ENCODE peak calls at places on chromosomes 3 and 15, in seven cellular contexts. K is ELR, I is NCI-H1092, D is dermis blood vessel endothelial cell, E is GOT3, V is omental fat pad, T is IMR-90. X is an unnamed sample.
A peak's percentile ranks its signal among the peaks of the same experiment; 100 is the strongest.

GRCh38 chr3:33577173-33577572 is 137.0 kb upstream of the UBP1 start:
- DNase-seq in I (no peak), V (no peak), T (no peak), E (no peak), K (no peak), D (no peak), X (no peak)

GRCh38 chr15:85475317-85475701 is 94.9 kb downstream of the AKAP13 start:
- DNase-seq in D (peak; percentile 87), V (no peak), K (no peak), E (no peak), T (no peak), I (no peak), X (no peak)

GRCh38 chr3:184566441-184567414 is 5.1 kb downstream of the EPHB3 start:
- DNase-seq in E (no peak), I (no peak), V (no peak), T (no peak), D (no peak), K (no peak), X (no peak)

GRCh38 chr3:66362541-66362941 is 138.3 kb downstream of the LRIG1 start:
- DNase-seq in I (no peak), E (no peak), V (no peak), K (peak; percentile 71), D (peak; percentile 10), T (peak; percentile 96), X (no peak)

GRCh38 chr3:14989943-14990753 is 42.8 kb downstream of the NR2C2 start:
- DNase-seq in K (no peak), E (no peak), V (no peak), T (no peak), I (peak; percentile 4), D (peak; percentile 53), X (no peak)

GRCh38 chr15:72784233-72784876 is 797 bp upstream of the ADPGK start:
- DNase-seq in E (peak; percentile 72), K (peak; percentile 84), V (no peak), I (peak; percentile 60), D (peak; percentile 84), T (peak; percentile 89), X (peak; percentile 81)

GRCh38 chr15:70538278-70538677 is 225.1 kb downstream of the UACA start:
- DNase-seq in E (no peak), D (no peak), I (no peak), K (peak; percentile 34), T (no peak), V (no peak), X (no peak)

GRCh38 chr3:188760408-188760807 is 411.4 kb upstream of the TPRG1 start:
- DNase-seq in D (no peak), K (peak; percentile 19), V (no peak), I (no peak), E (no peak), T (peak; percentile 72), X (no peak)

GRCh38 chr3:138188013-138188352 is 882 bp downstream of the ARMC8 start:
- DNase-seq in I (no peak), D (no peak), T (peak; percentile 54), K (peak; percentile 71), E (no peak), V (peak; percentile 39), X (no peak)

GRCh38 chr3:124848300-124848699 is 38.9 kb downstream of the ITGB5 start:
- DNase-seq in T (no peak), E (no peak), K (no peak), D (no peak), V (no peak), I (no peak), X (no peak)

GRCh38 chr3:170038434-170039110 is 777 bp downstream of the GPR160 start:
- DNase-seq in V (no peak), K (no peak), D (peak; percentile 16), E (no peak), I (no peak), T (no peak), X (no peak)

GRCh38 chr15:82909080-82909815 is 43.3 kb downstream of the HOMER2 start:
- DNase-seq in K (no peak), I (no peak), E (no peak), V (no peak), D (no peak), T (no peak), X (no peak)

GRCh38 chr3:61358364-61358763 is 107.1 kb upstream of the FHIT start:
- DNase-seq in K (no peak), I (peak; percentile 36), V (peak; percentile 24), E (no peak), T (no peak), D (no peak), X (no peak)

GRCh38 chr3:71645140-71645539 is 61.6 kb upstream of the FOXP1 start:
- DNase-seq in T (no peak), D (no peak), I (no peak), K (no peak), V (no peak), E (no peak), X (no peak)

GRCh38 chr15:60469893-60470641 is 8.9 kb downstream of the ICE2 start:
- DNase-seq in K (peak; percentile 22), I (no peak), E (no peak), D (peak; percentile 23), V (no peak), T (peak; percentile 14), X (no peak)

GRCh38 chr15:64878708-64879107 is 33.0 kb upstream of the ANKDD1A start:
- DNase-seq in V (no peak), K (no peak), E (no peak), D (peak; percentile 72), I (no peak), T (no peak), X (no peak)

GRCh38 chr3:170707899-170708298 is 122.0 kb upstream of the SLC7A14 start:
- DNase-seq in V (no peak), K (peak; percentile 79), D (no peak), T (no peak), I (no peak), E (no peak), X (no peak)

GRCh38 chr3:151265866-151266265 is 12.5 kb downstream of the P2RY14 start:
- DNase-seq in T (no peak), I (no peak), E (no peak), D (no peak), V (no peak), K (no peak), X (no peak)

GRCh38 chr15:50275908-50276307 is 10.4 kb upstream of the HDC start:
- DNase-seq in K (no peak), T (no peak), I (no peak), D (no peak), V (no peak), E (no peak), X (no peak)

GRCh38 chr3:129985113-129985512 is 10.6 kb downstream of the TRH start:
- DNase-seq in D (no peak), V (no peak), K (no peak), T (no peak), I (peak; percentile 88), E (no peak), X (no peak)

GRCh38 chr3:182755308-182756106 is 37.8 kb upstream of the ATP11B start:
- DNase-seq in K (peak; percentile 51), E (no peak), D (peak; percentile 55), I (no peak), T (peak; percentile 18), V (no peak), X (no peak)

GRCh38 chr3:126053513-126053912 is 30.4 kb downstream of the SLC41A3 start:
- DNase-seq in I (no peak), V (no peak), E (no peak), D (no peak), T (peak; percentile 23), K (peak; percentile 31), X (no peak)

GRCh38 chr15:100261302-100262240 is 80.2 kb downstream of the ADAMTS17 start:
- DNase-seq in V (no peak), E (no peak), K (no peak), I (no peak), D (no peak), T (no peak), X (no peak)

GRCh38 chr15:64334530-64334929 is 21.4 kb downstream of the CSNK1G1 start:
- DNase-seq in K (no peak), T (no peak), I (no peak), E (no peak), D (no peak), V (no peak), X (no peak)

GRCh38 chr3:153552887-153553604 is 391.0 kb downstream of the RAP2B start:
- DNase-seq in E (no peak), T (no peak), K (no peak), I (no peak), D (peak; percentile 45), V (no peak), X (no peak)

X was measured in NCI-H1694 treated with DMSO at 0.1 percent for 48 hours.